ENCODE peak calls at places on chromosomes 4 and X, in five cellular contexts. C is HT1080; J is NCI-H1092 treated with DMSO at 0.1 percent for 48 hours; A is stimulated activated CD8-positive, alpha-beta memory T cell treated with anti-CD3 and anti-CD28 coated beads, Interleukin-12 subunit alpha, Interleukin-12 subunit beta, amount 100 ng/mL, for 4 hours; H is aorta. N is an unnamed sample.

GRCh38 chr4:98626350-98626749 is 32.1 kb downstream of the TSPAN5 start:
- DNase-seq in J (no peak), H (peak), C (peak), A (no peak), N (no peak)

GRCh38 chr4:8846046-8846720 is 25.5 kb downstream of the HMX1 start:
- DNase-seq in H (peak), A (no peak), J (no peak), C (no peak), N (no peak)

GRCh38 chr4:109276482-109277095 is 25.9 kb downstream of the COL25A1 start:
- DNase-seq in A (no peak), J (no peak), H (no peak), C (no peak), N (no peak)

GRCh38 chrX:109487640-109488039 is 5.8 kb upstream of the GUCY2F start:
- DNase-seq in H (no peak), J (no peak), C (no peak), A (no peak), N (no peak)

GRCh38 chr4:114728426-114728825 is 129.8 kb downstream of the UGT8 start:
- DNase-seq in H (no peak), A (no peak), C (no peak), J (no peak), N (no peak)

GRCh38 chr4:169079942-169080827 is 70.1 kb upstream of the CBR4 start:
- DNase-seq in H (peak), A (peak), C (peak), J (no peak), N (peak)

GRCh38 chrX:68872171-68872570 is 43.4 kb downstream of the EFNB1 start:
- DNase-seq in C (no peak), J (no peak), H (no peak), A (no peak), N (no peak)

GRCh38 chr4:75633846-75634245 is 3.5 kb upstream of the CDKL2 start:
- DNase-seq in A (no peak), C (peak), J (no peak), H (no peak), N (no peak)

GRCh38 chr4:53563824-53564223 is 27.5 kb downstream of the LNX1 start:
- DNase-seq in C (peak), H (no peak), A (no peak), J (no peak), N (no peak)

GRCh38 chr4:183960912-183961569 is 55.9 kb downstream of the STOX2 start:
- DNase-seq in C (no peak), J (peak), A (no peak), H (no peak), N (no peak)

GRCh38 chr4:184688447-184688846 is 38.9 kb downstream of the PRIMPOL start:
- DNase-seq in H (no peak), C (peak), J (no peak), A (no peak), N (no peak)

GRCh38 chrX:34404386-34405070 is 252.6 kb downstream of the TMEM47 start:
- DNase-seq in J (no peak), C (no peak), A (no peak), H (no peak), N (no peak)

GRCh38 chr4:126973201-126973600 is 659.6 kb upstream of the INTU start:
- DNase-seq in A (no peak), C (no peak), H (no peak), J (no peak), N (no peak)

GRCh38 chr4:184699941-184700340 is 34.0 kb downstream of the CENPU start:
- DNase-seq in J (no peak), H (no peak), C (no peak), A (no peak), N (no peak)

GRCh38 chrX:7985568-7985967 is 58.4 kb upstream of the PNPLA4 start:
- DNase-seq in C (peak), J (no peak), H (no peak), A (no peak), N (no peak)

GRCh38 chr4:101527186-101527585 is 179.9 kb upstream of the PPP3CA start:
- DNase-seq in H (no peak), J (no peak), A (peak), C (peak), N (no peak)

GRCh38 chr4:88737304-88738015 is 39.8 kb upstream of the NAP1L5 start:
- DNase-seq in C (no peak), H (no peak), A (no peak), J (no peak), N (peak)

GRCh38 chr4:7894098-7894676 is 45.5 kb downstream of the AFAP1 start:
- DNase-seq in C (no peak), A (no peak), J (no peak), H (peak), N (no peak)

GRCh38 chr4:127479031-127479622 is 153.6 kb upstream of the INTU start:
- DNase-seq in J (peak), C (no peak), H (no peak), A (no peak), N (no peak)

GRCh38 chrX:79704325-79704724 is 310.2 kb upstream of the TBX22 start:
- DNase-seq in J (no peak), A (no peak), H (no peak), C (no peak), N (no peak)

GRCh38 chr4:27000122-27000521 is 139.5 kb downstream of the STIM2 start:
- DNase-seq in H (no peak), A (no peak), J (no peak), C (no peak), N (no peak)

GRCh38 chr4:3070709-3071500 is 3.4 kb downstream of the HTT-AS start:
- DNase-seq in H (no peak), C (peak), A (no peak), J (no peak), N (no peak)

GRCh38 chr4:26023191-26023972 is 109.4 kb downstream of the SMIM20 start:
- DNase-seq in A (no peak), J (peak), H (no peak), C (no peak), N (no peak)

GRCh38 chrX:13272426-13272825 is 47.4 kb downstream of the ATXN3L start:
- DNase-seq in J (no peak), C (no peak), H (no peak), A (no peak), N (no peak)